ENCODE peak calls at places on chromosomes 16 and 17, in five cellular contexts. G is SK-N-SH, L is K562, E is HCT116, K is H1. F is an unnamed sample.

GRCh38 chr16:56848056-56848936 is 16.7 kb upstream of the SLC12A3 start:
- DNase-seq in E (no peak), G (no peak), K (no peak), L (no peak), F (no peak)

GRCh38 chr16:85376292-85377095 is 236.6 kb upstream of the GSE1 start:
- DNase-seq in L (no peak), K (no peak), G (peak; percentile 67), E (no peak), F (no peak)

GRCh38 chr16:64019339-64019738 is 1102.5 kb downstream of the CDH11 start:
- DNase-seq in L (no peak), G (no peak), E (no peak), K (no peak), F (no peak)

GRCh38 chr16:86529160-86529559 is 18.8 kb downstream of the FOXF1 start:
- DNase-seq in L (no peak), G (no peak), K (no peak), E (no peak), F (no peak)

GRCh38 chr17:8153550-8153956 is 1.3 kb upstream of the PER1 start:
- DNase-seq in G (no peak), E (no peak), K (no peak), L (no peak), F (no peak)

GRCh38 chr17:12041316-12041715 is 20.6 kb downstream of the MAP2K4 start:
- DNase-seq in G (no peak), L (no peak), K (no peak), E (peak; percentile 71), F (no peak)

GRCh38 chr16:81265658-81266451 is 27.4 kb downstream of the BCO1 start:
- DNase-seq in E (no peak), G (no peak), K (no peak), L (no peak), F (no peak)

GRCh38 chr17:67441052-67441738 is 64.1 kb downstream of the PITPNC1 start:
- DNase-seq in L (no peak), G (no peak), E (peak; percentile 81), K (no peak), F (no peak)

GRCh38 chr17:80726558-80727408 is 182.1 kb downstream of the RPTOR start:
- DNase-seq in L (no peak), G (no peak), K (no peak), E (no peak), F (no peak)

GRCh38 chr17:63930951-63931575 is 1.1 kb downstream of the CD79B start:
- DNase-seq in E (no peak), L (peak; percentile 80), G (peak; percentile 50), K (no peak), F (no peak)

GRCh38 chr16:50267651-50268050 is 1.3 kb downstream of the ADCY7 start:
- DNase-seq in G (no peak), K (no peak), L (no peak), E (no peak), F (no peak)

GRCh38 chr16:68386628-68387027 is 61.7 kb downstream of the SMPD3 start:
- DNase-seq in G (peak; percentile 17), L (no peak), K (no peak), E (no peak), F (no peak)

GRCh38 chr16:81431554-81432353 is 12.9 kb upstream of the CMIP start:
- DNase-seq in E (no peak), L (no peak), K (no peak), G (no peak), F (no peak)

GRCh38 chr17:81740395-81740961 is 28.4 kb downstream of the SLC25A10 start:
- DNase-seq in E (no peak), G (no peak), K (no peak), L (no peak), F (no peak)

GRCh38 chr16:49010396-49010795 is 271.2 kb downstream of the CBLN1 start:
- DNase-seq in K (no peak), L (no peak), G (no peak), E (no peak), F (no peak)

GRCh38 chr16:88005148-88005547 is 53.9 kb downstream of the BANP start:
- DNase-seq in K (no peak), G (peak; percentile 61), E (no peak), L (peak; percentile 21), F (no peak)

GRCh38 chr17:79420318-79421243 is 190.3 kb downstream of the RBFOX3 start:
- DNase-seq in E (peak; percentile 26), L (peak; percentile 64), G (no peak), K (no peak), F (no peak)

GRCh38 chr17:57541472-57542394 is 203.4 kb downstream of the CCDC182 start:
- DNase-seq in L (peak; percentile 70), K (no peak), G (peak; percentile 76), E (peak; percentile 50), F (no peak)

GRCh38 chr17:42165751-42166150 is 11.0 kb upstream of the RAB5C start:
- DNase-seq in E (no peak), L (no peak), K (no peak), G (no peak), F (no peak)
- TF ChIP-seq YY1 in E (no peak), L (no peak), K (no peak), G (no peak), F (no peak)

GRCh38 chr17:45906927-45907622 is 12.7 kb downstream of the MAPT start:
- DNase-seq in K (no peak), G (no peak), E (no peak), L (no peak), F (no peak)

GRCh38 chr17:45906237-45906636 is 11.9 kb downstream of the MAPT start:
- DNase-seq in E (no peak), L (no peak), K (no peak), G (peak; percentile 57), F (no peak)

GRCh38 chr17:45908935-45909334 is 14.6 kb downstream of the MAPT start:
- DNase-seq in E (no peak), G (no peak), L (no peak), K (no peak), F (no peak)

GRCh38 chr17:45908460-45908859 is 14.1 kb downstream of the MAPT start:
- DNase-seq in L (no peak), E (no peak), G (no peak), K (no peak), F (no peak)

GRCh38 chr17:45907720-45908395 is 13.5 kb downstream of the MAPT start:
- DNase-seq in L (no peak), G (no peak), E (no peak), K (no peak), F (no peak)
- TF ChIP-seq YY1 in L (no peak), G (no peak), E (no peak), K (no peak), F (no peak)

GRCh38 chr16:12391974-12392373 is 411.7 kb downstream of the CPPED1 start:
- DNase-seq in G (no peak), K (no peak), E (no peak), L (no peak), F (no peak)

GRCh38 chr16:12398029-12398735 is 405.5 kb downstream of the CPPED1 start:
- DNase-seq in L (no peak), K (no peak), G (no peak), E (no peak), F (no peak)

GRCh38 chr16:12392585-12393089 is 411.1 kb downstream of the CPPED1 start:
- DNase-seq in G (no peak), E (no peak), L (no peak), K (no peak), F (no peak)

GRCh38 chr16:12393208-12393607 is 410.5 kb downstream of the CPPED1 start:
- DNase-seq in E (no peak), G (no peak), L (no peak), K (no peak), F (no peak)

GRCh38 chr16:12395266-12395665 is 408.4 kb downstream of the CPPED1 start:
- DNase-seq in G (no peak), E (no peak), L (no peak), K (no peak), F (no peak)
- TF ChIP-seq YY1 in G (no peak), E (no peak), L (no peak), K (no peak), F (no peak)

DNA sequence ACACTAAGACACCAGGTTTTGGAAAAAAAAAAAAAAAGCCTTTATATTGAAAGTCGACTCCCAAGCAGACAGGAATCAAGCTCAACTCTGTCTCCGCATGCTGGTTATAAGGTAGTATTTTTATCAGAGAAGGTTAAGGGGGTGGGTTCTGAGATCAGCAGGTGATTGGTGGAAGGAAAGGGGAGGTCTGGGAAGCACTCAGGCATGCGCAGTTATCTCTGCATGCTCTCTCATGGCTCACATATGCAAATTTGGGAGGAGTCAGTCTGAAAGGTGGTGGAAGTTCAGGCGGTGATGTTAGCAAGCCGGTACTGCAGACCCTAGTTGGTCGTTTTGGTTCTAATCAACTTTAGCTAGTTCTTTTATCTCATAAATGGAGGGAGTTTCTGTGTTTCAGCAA is 357.6 kb upstream of the C16orf82 start:
- DNase-seq in G (peak; percentile 4), E (no peak), L (peak; percentile 50), K (no peak), F (peak; percentile 33)
- TF ChIP-seq YY1 in G (no peak), E (no peak), L (no peak), K (no peak), F (no peak)

GRCh38 chr17:48748728-48749566 is 20.4 kb upstream of the HOXB13 start:
- DNase-seq in G (no peak), E (no peak), L (no peak), K (no peak), F (no peak)
- TF ChIP-seq YY1 in G (no peak), E (no peak), L (no peak), K (no peak), F (no peak)

F was measured in NT2/D1.